ENCODE peak calls at places on chromosomes 12 and 14, in ten cellular contexts. B is left cardiac atrium; I is natural killer cell treated with Interleukin-12 subunit alpha and Interleukin-12 subunit beta and Interleukin-15 and Interleukin-18, amount 100 ng/mL, for 72 hours; U is effector memory CD8-positive, alpha-beta T cell; Y is T-cell; M is aorta; C is pancreas; V is left lung; N is left colon; D is CD4-positive, alpha-beta T cell. E is an unnamed sample.

GRCh38 chr12:29032431-29032830 is 116.6 kb upstream of the FAR2 start:
- ATAC-seq in B (no peak), I (no peak), U (no peak), Y (no peak), M (no peak), C (no peak), V (no peak), N (no peak), D (no peak), E (no peak)

GRCh38 chr14:51544901-51545300 is 106.8 kb upstream of the FRMD6 start:
- ATAC-seq in B (no peak), I (no peak), U (no peak), Y (no peak), M (no peak), C (no peak), V (no peak), N (no peak), D (no peak), E (no peak)

GRCh38 chr12:47891356-47891755 is 13.4 kb downstream of the VDR start:
- ATAC-seq in B (peak; percentile 45), I (peak; percentile 37), U (no peak), Y (no peak), M (no peak), C (no peak), V (peak; percentile 28), N (no peak), D (no peak), E (no peak)

GRCh38 chr12:75471928-75472865 is 8.4 kb upstream of the GLIPR1 start:
- ATAC-seq in B (no peak), I (no peak), U (no peak), Y (no peak), M (no peak), C (no peak), V (peak; percentile 41), N (peak; percentile 46), D (no peak), E (no peak)

GRCh38 chr14:39422243-39422642 is 10.0 kb downstream of the FBXO33 start:
- ATAC-seq in B (peak; percentile 82), I (no peak), U (no peak), Y (no peak), M (no peak), C (peak; percentile 34), V (no peak), N (peak; percentile 91), D (no peak), E (no peak)

GRCh38 chr12:111792155-111792876 is 25.6 kb downstream of the ALDH2 start:
- ATAC-seq in B (peak; percentile 91), I (no peak), U (no peak), Y (no peak), M (peak; percentile 86), C (peak; percentile 30), V (peak; percentile 47), N (peak; percentile 77), D (no peak), E (peak; percentile 79)

GRCh38 chr12:91053951-91054715 is 3.7 kb downstream of the KERA start:
- ATAC-seq in B (no peak), I (no peak), U (no peak), Y (no peak), M (peak; percentile 62), C (no peak), V (peak; percentile 63), N (no peak), D (no peak), E (no peak)

GRCh38 chr14:54713364-54713763 is 146.4 kb downstream of the SAMD4A start:
- ATAC-seq in B (peak; percentile 67), I (no peak), U (no peak), Y (no peak), M (peak; percentile 69), C (no peak), V (no peak), N (no peak), D (no peak), E (peak; percentile 39)

GRCh38 chr12:90027041-90027440 is 318.4 kb upstream of the ATP2B1 start:
- ATAC-seq in B (no peak), I (no peak), U (no peak), Y (no peak), M (no peak), C (no peak), V (no peak), N (no peak), D (no peak), E (no peak)

GRCh38 chr12:80314741-80315140 is 129.3 kb upstream of the PTPRQ start:
- ATAC-seq in B (no peak), I (no peak), U (no peak), Y (no peak), M (no peak), C (no peak), V (no peak), N (no peak), D (no peak), E (no peak)

GRCh38 chr12:96711364-96711763 is 195.7 kb upstream of the NEDD1 start:
- ATAC-seq in B (no peak), I (no peak), U (no peak), Y (no peak), M (no peak), C (no peak), V (no peak), N (no peak), D (no peak), E (no peak)

GRCh38 chr12:56338643-56339422 is at the start of gene IL23A:
- ATAC-seq in B (no peak), I (no peak), U (peak; percentile 72), Y (peak; percentile 82), M (no peak), C (no peak), V (no peak), N (no peak), D (peak; percentile 80), E (no peak)

GRCh38 chr12:122067548-122067947 is 11.0 kb upstream of the MLXIP start:
- ATAC-seq in B (no peak), I (peak; percentile 45), U (peak; percentile 26), Y (peak; percentile 15), M (no peak), C (no peak), V (no peak), N (no peak), D (no peak), E (no peak)

GRCh38 chr14:90611936-90612335 is 204.3 kb downstream of the TTC7B start:
- ATAC-seq in B (no peak), I (no peak), U (no peak), Y (no peak), M (no peak), C (peak; percentile 11), V (no peak), N (no peak), D (no peak), E (no peak)

GRCh38 chr14:31943861-31944255 is 133.2 kb upstream of the ARHGAP5 start:
- ATAC-seq in B (no peak), I (no peak), U (no peak), Y (no peak), M (no peak), C (no peak), V (no peak), N (no peak), D (no peak), E (no peak)

GRCh38 chr12:3972576-3972975 is 99.4 kb upstream of the PARP11 start:
- ATAC-seq in B (no peak), I (no peak), U (peak; percentile 56), Y (peak; percentile 72), M (no peak), C (no peak), V (no peak), N (no peak), D (peak; percentile 45), E (no peak)

GRCh38 chr14:101855958-101856357 is 94.4 kb downstream of the PPP2R5C start:
- ATAC-seq in B (no peak), I (no peak), U (no peak), Y (no peak), M (no peak), C (no peak), V (no peak), N (peak; percentile 35), D (no peak), E (no peak)

GRCh38 chr14:68390731-68391130 is 402.1 kb downstream of the ZFP36L1 start:
- ATAC-seq in B (no peak), I (no peak), U (no peak), Y (no peak), M (no peak), C (no peak), V (no peak), N (no peak), D (no peak), E (no peak)

GRCh38 chr14:90072350-90072749 is 10.6 kb downstream of the KCNK13 start:
- ATAC-seq in B (peak; percentile 68), I (peak; percentile 57), U (no peak), Y (no peak), M (no peak), C (no peak), V (no peak), N (no peak), D (no peak), E (no peak)

GRCh38 chr12:68234140-68234539 is 8.5 kb upstream of the IL26 start:
- ATAC-seq in B (no peak), I (no peak), U (peak; percentile 69), Y (peak; percentile 61), M (no peak), C (no peak), V (no peak), N (no peak), D (no peak), E (no peak)

GRCh38 chr12:89962648-89963047 is 254.0 kb upstream of the ATP2B1 start:
- ATAC-seq in B (no peak), I (no peak), U (no peak), Y (no peak), M (no peak), C (no peak), V (peak; percentile 30), N (peak; percentile 87), D (peak; percentile 44), E (no peak)

GRCh38 chr12:130490674-130491073 is 153.0 kb downstream of the PIWIL1 start:
- ATAC-seq in B (no peak), I (no peak), U (no peak), Y (no peak), M (no peak), C (no peak), V (no peak), N (no peak), D (no peak), E (no peak)

GRCh38 chr14:24072436-24072835 is 1.1 kb downstream of the CPNE6 start:
- ATAC-seq in B (no peak), I (no peak), U (no peak), Y (no peak), M (no peak), C (peak; percentile 17), V (no peak), N (peak; percentile 36), D (no peak), E (no peak)

GRCh38 chr14:57729208-57730187 is 136.4 kb downstream of the SLC35F4 start:
- ATAC-seq in B (no peak), I (no peak), U (no peak), Y (no peak), M (no peak), C (no peak), V (no peak), N (no peak), D (no peak), E (no peak)

E was measured in gastroesophageal sphincter.